ENCODE peak calls at places on chromosome 1, in four cellular contexts. T, V, O and J are unnamed samples.

GRCh38 chr1:61552630-61553029 is 172.3 kb downstream of the TM2D1 start:
- DNase-seq in T (no peak), V (no peak), O (no peak), J (no peak)

GRCh38 chr1:93847811-93848288 is 31.2 kb downstream of the DNTTIP2 start:
- DNase-seq in V (no peak), O (peak; percentile 67), T (peak; percentile 83), J (peak; percentile 70)

GRCh38 chr1:245382981-245383380 is 228.2 kb downstream of the KIF26B start:
- DNase-seq in T (no peak), V (no peak), O (no peak), J (no peak)

GRCh38 chr1:156456625-156457465 is 43.7 kb downstream of the MEF2D start:
- DNase-seq in O (peak; percentile 98), T (peak; percentile 97), V (peak; percentile 95), J (peak; percentile 96)

GRCh38 chr1:71047635-71048607 is at the start of gene PTGER3:
- DNase-seq in V (no peak), O (no peak), T (peak; percentile 93), J (peak; percentile 60)

GRCh38 chr1:17539526-17540254 is at the start of gene ARHGEF10L:
- DNase-seq in T (no peak), O (no peak), V (no peak), J (peak; percentile 29)

GRCh38 chr1:161021168-161021958 is 411 bp upstream of the F11R start:
- DNase-seq in T (peak; percentile 97), O (peak; percentile 50), V (peak; percentile 98), J (peak; percentile 79)

GRCh38 chr1:112637257-112638108 is 17.9 kb downstream of the CAPZA1 start:
- DNase-seq in V (no peak), T (no peak), O (peak; percentile 74), J (no peak)

GRCh38 chr1:228544021-228544850 is 57.1 kb downstream of the RNF187 start:
- DNase-seq in V (no peak), T (no peak), O (no peak), J (no peak)